ENCODE peak calls at places on chromosomes 5 and 9, in five cellular contexts. One of them, this sample, is unnamed.
A peak's percentile ranks its signal among the peaks of the same experiment; 100 is the strongest.

GRCh38 chr9:38337706-38338264 is 54.7 kb upstream of the ALDH1B1 start:
- DNase-seq in HepG2: no peak
- DNase-seq in K562: no peak
- DNase-seq in H1: no peak
- DNase-seq in GM12878: no peak
- DNase-seq in this sample: no peak

GRCh38 chr9:99300103-99300439 is 78.0 kb downstream of the SEC61B start:
- DNase-seq in HepG2: no peak
- DNase-seq in K562: no peak
- DNase-seq in GM12878: no peak
- DNase-seq in H1: no peak
- DNase-seq in this sample: no peak

GRCh38 chr5:141672856-141673813 is 8.9 kb downstream of the ARAP3 start:
- DNase-seq in K562: no peak
- DNase-seq in HepG2: no peak
- DNase-seq in H1: no peak
- DNase-seq in GM12878: no peak
- DNase-seq in this sample: peak; percentile 69

GRCh38 chr5:20105915-20106314 is 117.9 kb upstream of the CDH18 start:
- DNase-seq in HepG2: no peak
- DNase-seq in GM12878: no peak
- DNase-seq in H1: no peak
- DNase-seq in K562: no peak
- DNase-seq in this sample: no peak

GRCh38 chr9:90340421-90340820 is 302.2 kb downstream of the DIRAS2 start:
- DNase-seq in K562: no peak
- DNase-seq in H1: no peak
- DNase-seq in HepG2: no peak
- DNase-seq in GM12878: no peak
- DNase-seq in this sample: no peak

GRCh38 chr5:150609843-150610584 is 30.4 kb upstream of the SYNPO start:
- DNase-seq in HepG2: peak; percentile 41
- DNase-seq in GM12878: no peak
- DNase-seq in H1: no peak
- DNase-seq in K562: no peak
- DNase-seq in this sample: no peak

GRCh38 chr5:125125031-125125823 is 378.8 kb upstream of the ZNF608 start:
- DNase-seq in GM12878: no peak
- DNase-seq in H1: no peak
- DNase-seq in K562: no peak
- DNase-seq in HepG2: no peak
- DNase-seq in this sample: no peak

GRCh38 chr9:97425992-97426336 is 14.1 kb downstream of the TDRD7 start:
- DNase-seq in H1: no peak
- DNase-seq in HepG2: no peak
- DNase-seq in K562: no peak
- DNase-seq in GM12878: no peak
- DNase-seq in this sample: no peak

GRCh38 chr9:5510360-5510931 is at the start of gene PDCD1LG2:
- DNase-seq in K562: no peak
- DNase-seq in H1: no peak
- DNase-seq in GM12878: peak; percentile 76
- DNase-seq in HepG2: no peak
- DNase-seq in this sample: no peak

GRCh38 chr5:143399616-143400540 is 3.6 kb downstream of the NR3C1 start:
- DNase-seq in H1: no peak
- DNase-seq in HepG2: no peak
- DNase-seq in GM12878: no peak
- DNase-seq in K562: no peak
- DNase-seq in this sample: no peak

GRCh38 chr5:159911349-159911748 is 4.9 kb upstream of the ADRA1B start:
- DNase-seq in K562: no peak
- DNase-seq in HepG2: no peak
- DNase-seq in GM12878: no peak
- DNase-seq in H1: no peak
- DNase-seq in this sample: no peak

GRCh38 chr9:72294952-72295351 is 70.1 kb downstream of the ZFAND5 start:
- DNase-seq in GM12878: no peak
- DNase-seq in HepG2: peak; percentile 44
- DNase-seq in K562: no peak
- DNase-seq in H1: no peak
- DNase-seq in this sample: no peak

GRCh38 chr5:150615141-150615699 is 25.2 kb upstream of the SYNPO start:
- DNase-seq in GM12878: no peak
- DNase-seq in HepG2: no peak
- DNase-seq in K562: no peak
- DNase-seq in H1: no peak
- DNase-seq in this sample: no peak

GRCh38 chr5:181170996-181171395 is 23.6 kb downstream of the OR2V2 start:
- DNase-seq in GM12878: no peak
- DNase-seq in K562: no peak
- DNase-seq in H1: no peak
- DNase-seq in HepG2: no peak
- DNase-seq in this sample: no peak

GRCh38 chr9:132006657-132007370 is 72.9 kb downstream of the MED27 start:
- DNase-seq in GM12878: peak; percentile 67
- DNase-seq in HepG2: no peak
- DNase-seq in H1: no peak
- DNase-seq in K562: no peak
- DNase-seq in this sample: peak; percentile 35

GRCh38 chr5:93191016-93191415 is 390.0 kb downstream of the NR2F1-AS1 start:
- DNase-seq in H1: no peak
- DNase-seq in K562: no peak
- DNase-seq in GM12878: no peak
- DNase-seq in HepG2: no peak
- DNase-seq in this sample: peak; percentile 11

GRCh38 chr5:134349463-134349862 is 17.5 kb downstream of the CDKL3 start:
- DNase-seq in H1: no peak
- DNase-seq in GM12878: no peak
- DNase-seq in HepG2: peak; percentile 53
- DNase-seq in K562: no peak
- DNase-seq in this sample: no peak

GRCh38 chr5:68250662-68251298 is 35.2 kb downstream of the PIK3R1 start:
- DNase-seq in H1: no peak
- DNase-seq in K562: no peak
- DNase-seq in GM12878: no peak
- DNase-seq in HepG2: no peak
- DNase-seq in this sample: no peak

GRCh38 chr5:131514316-131515275 is 120.4 kb downstream of the RAPGEF6 start:
- DNase-seq in GM12878: no peak
- DNase-seq in HepG2: no peak
- DNase-seq in H1: no peak
- DNase-seq in K562: no peak
- DNase-seq in this sample: no peak

GRCh38 chr5:893711-894110 is 1.0 kb downstream of the TRIP13 start:
- DNase-seq in H1: no peak
- DNase-seq in GM12878: no peak
- DNase-seq in K562: no peak
- DNase-seq in HepG2: no peak
- DNase-seq in this sample: no peak

GRCh38 chr5:172405226-172405625 is 49.1 kb downstream of the SH3PXD2B start:
- DNase-seq in GM12878: no peak
- DNase-seq in HepG2: no peak
- DNase-seq in K562: no peak
- DNase-seq in H1: no peak
- DNase-seq in this sample: no peak

GRCh38 chr5:57532513-57533497 is 50.2 kb upstream of the ACTBL2 start:
- DNase-seq in H1: no peak
- DNase-seq in GM12878: no peak
- DNase-seq in K562: no peak
- DNase-seq in HepG2: no peak
- DNase-seq in this sample: no peak

GRCh38 chr5:149404746-149405549 is 25.9 kb upstream of the IL17B start:
- DNase-seq in K562: no peak
- DNase-seq in H1: no peak
- DNase-seq in HepG2: peak; percentile 30
- DNase-seq in GM12878: no peak
- DNase-seq in this sample: no peak

GRCh38 chr5:149405550-149406202 is 26.6 kb upstream of the IL17B start:
- DNase-seq in K562: no peak
- DNase-seq in GM12878: no peak
- DNase-seq in H1: no peak
- DNase-seq in HepG2: no peak
- DNase-seq in this sample: no peak

GRCh38 chr5:149406979-149407306 is 27.9 kb upstream of the IL17B start:
- DNase-seq in HepG2: no peak
- DNase-seq in H1: no peak
- DNase-seq in K562: no peak
- DNase-seq in GM12878: no peak
- DNase-seq in this sample: no peak

GRCh38 chr5:149407331-149408251 is 28.5 kb upstream of the IL17B start:
- DNase-seq in K562: no peak
- DNase-seq in H1: no peak
- DNase-seq in HepG2: no peak
- DNase-seq in GM12878: no peak
- DNase-seq in this sample: no peak

DNA sequence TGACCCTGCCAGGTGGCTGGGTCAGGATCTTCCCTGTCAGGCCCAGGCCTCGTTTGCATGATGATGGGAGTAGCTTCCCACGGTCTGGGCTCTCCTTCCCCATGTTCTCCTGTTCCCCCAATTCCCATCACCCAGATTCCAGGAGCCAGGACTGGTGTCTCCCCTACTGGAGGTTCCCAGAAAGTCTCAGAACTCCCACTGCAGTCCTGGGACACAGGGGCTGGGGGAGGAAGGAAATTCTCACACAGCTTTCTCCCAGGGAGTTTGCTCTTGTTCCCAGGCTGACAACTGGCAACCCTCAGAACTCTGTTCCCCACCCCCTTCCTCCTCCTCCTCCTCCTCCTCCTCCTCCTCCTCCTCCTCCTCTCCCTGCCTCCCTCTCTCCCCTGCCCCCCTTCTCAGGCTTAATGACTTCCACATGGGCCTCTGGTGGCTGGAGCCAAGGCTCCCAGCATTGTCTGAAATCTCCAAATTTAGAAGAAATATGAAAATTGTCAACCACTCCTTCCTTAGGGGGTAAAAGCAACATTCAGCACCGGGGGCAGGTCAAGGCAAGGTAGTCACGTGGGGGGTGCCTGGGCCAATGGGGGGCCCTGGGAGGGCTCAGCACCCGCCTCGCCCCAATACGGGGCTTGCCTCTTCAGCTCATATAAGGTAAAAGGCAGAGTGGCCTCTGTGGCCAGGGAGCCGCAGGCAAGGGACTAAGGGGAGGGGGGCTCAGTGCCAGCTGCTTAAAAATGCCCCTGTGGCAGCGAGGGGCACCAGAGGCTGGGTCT is 27.3 kb upstream of the IL17B start:
- DNase-seq in GM12878: no peak
- DNase-seq in HepG2: no peak
- DNase-seq in K562: peak; percentile 40
- DNase-seq in H1: no peak
- DNase-seq in this sample: peak; percentile 79
- H3K4me2 ChIP-seq in GM12878: no peak overlapping the region
- H3K4me2 ChIP-seq in HepG2: no peak overlapping the region
- H3K4me2 ChIP-seq in K562: no peak overlapping the region
- H3K4me2 ChIP-seq in H1: peak overlapping the region; percentile 6
- H3K4me2 ChIP-seq in this sample: no peak overlapping the region

DNA sequence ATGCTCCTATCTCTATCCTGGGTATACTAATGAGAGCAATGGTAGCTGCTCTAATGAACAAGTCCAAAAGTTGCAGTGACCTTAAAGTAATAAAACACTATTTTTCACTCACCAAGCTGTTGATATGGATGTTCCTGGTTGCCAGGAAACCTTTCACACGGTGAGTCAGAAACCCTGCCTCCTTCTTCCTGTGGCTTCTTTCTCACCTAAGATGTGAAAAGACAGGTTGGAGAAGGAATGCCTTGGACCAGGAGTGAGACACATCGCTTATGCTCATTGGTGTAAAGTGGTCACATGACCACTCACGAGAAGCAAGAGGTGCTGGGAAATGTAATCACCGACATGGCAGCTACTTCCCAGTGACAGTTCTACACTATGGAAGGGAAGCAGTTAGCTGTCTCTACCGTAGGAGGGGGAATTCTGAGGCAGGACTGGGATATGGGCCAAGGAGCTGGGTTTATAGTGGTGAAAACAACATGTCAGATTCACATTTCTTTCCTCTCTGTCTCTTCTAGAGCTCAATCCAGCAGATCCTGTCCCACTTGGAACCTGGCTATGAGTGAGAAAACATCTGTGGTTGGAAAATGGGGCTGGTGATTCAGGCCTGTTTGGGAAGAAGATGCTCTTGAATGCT is 320.4 kb upstream of the KLF4 start:
- DNase-seq in H1: no peak
- DNase-seq in HepG2: no peak
- DNase-seq in GM12878: no peak
- DNase-seq in K562: peak; percentile 22
- DNase-seq in this sample: no peak
- TF ChIP-seq CREB1 in H1: no peak
- TF ChIP-seq CREB1 in HepG2: no peak
- TF ChIP-seq CREB1 in GM12878: no peak
- TF ChIP-seq CREB1 in K562: no peak
- TF ChIP-seq CREB1 in this sample: no peak

GRCh38 chr5:119333421-119333851 is 22.4 kb upstream of the TNFAIP8 start:
- DNase-seq in GM12878: no peak
- DNase-seq in HepG2: no peak
- DNase-seq in K562: no peak
- DNase-seq in H1: no peak
- DNase-seq in this sample: no peak

GRCh38 chr5:119330367-119331183 is 25.2 kb upstream of the TNFAIP8 start:
- DNase-seq in HepG2: no peak
- DNase-seq in GM12878: no peak
- DNase-seq in H1: no peak
- DNase-seq in K562: peak; percentile 80
- DNase-seq in this sample: no peak

GRCh38 chr5:119331566-119332095 is 24.2 kb upstream of the TNFAIP8 start:
- DNase-seq in K562: no peak
- DNase-seq in HepG2: no peak
- DNase-seq in GM12878: no peak
- DNase-seq in H1: no peak
- DNase-seq in this sample: no peak

GRCh38 chr5:119335261-119335677 is 20.6 kb upstream of the TNFAIP8 start:
- DNase-seq in HepG2: no peak
- DNase-seq in GM12878: no peak
- DNase-seq in K562: no peak
- DNase-seq in H1: no peak
- DNase-seq in this sample: no peak

DNA sequence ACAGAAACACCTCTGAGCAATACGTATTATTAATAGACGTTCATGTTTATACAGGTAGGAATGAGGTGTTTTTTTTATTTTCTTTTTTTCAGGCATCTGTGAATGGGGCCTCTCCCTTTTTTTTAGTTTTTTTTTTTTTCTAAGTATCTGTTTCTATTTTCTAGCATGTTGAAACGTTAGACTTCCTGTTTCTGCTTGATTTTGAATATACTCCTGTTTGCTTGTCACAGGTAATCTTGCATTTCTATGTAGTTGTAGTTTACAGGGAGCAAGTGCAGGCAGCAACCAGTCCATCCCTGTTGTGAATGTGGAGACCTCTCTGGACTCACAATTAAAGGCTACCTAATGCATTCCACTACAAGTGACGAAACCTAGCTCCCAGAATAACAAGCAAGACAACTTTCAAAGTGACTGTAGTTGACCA is 22.8 kb upstream of the TNFAIP8 start:
- DNase-seq in H1: no peak
- DNase-seq in K562: no peak
- DNase-seq in HepG2: no peak
- DNase-seq in GM12878: no peak
- DNase-seq in this sample: no peak
- H3K4me2 ChIP-seq in H1: no peak overlapping the region
- H3K4me2 ChIP-seq in K562: no peak overlapping the region
- H3K4me2 ChIP-seq in HepG2: no peak overlapping the region
- H3K4me2 ChIP-seq in GM12878: peak overlapping the region; percentile 99
- H3K4me2 ChIP-seq in this sample: no peak overlapping the region

GRCh38 chr9:81395301-81396054 is 293.9 kb downstream of the TLE1 start:
- DNase-seq in HepG2: no peak
- DNase-seq in GM12878: no peak
- DNase-seq in H1: no peak
- DNase-seq in K562: no peak
- DNase-seq in this sample: no peak
- TF ChIP-seq CREB1 in HepG2: no peak
- TF ChIP-seq CREB1 in GM12878: no peak
- TF ChIP-seq CREB1 in H1: no peak
- TF ChIP-seq CREB1 in K562: no peak
- TF ChIP-seq CREB1 in this sample: no peak